ENCODE peak calls at places on chromosomes 2 and 18, in nine cellular contexts. Y is NCI-H1048; M is cardiac muscle cell; L is stimulated activated CD4-positive, alpha-beta T cell treated with anti-CD3 and anti-CD28 coated beads, Interleukin-1b, Interleukin-23, amount 100 ng/mL, for 4 hours; U is cardiac septum; X is COR-L47; T is substantia nigra; W is activated T-cell treated with anti-CD3 and anti-CD28 coated beads, Interleukin-2, amount 50 U/mL, for 72 hours; Z is M059J. P is an unnamed sample.

GRCh38 chr2:32993140-32993539 is 46.4 kb downstream of the LTBP1 start:
- DNase-seq in X (no peak), W (no peak), T (no peak), Z (no peak), U (no peak), M (no peak), L (no peak), Y (no peak), P (no peak)

GRCh38 chr2:158178646-158179045 is 77.0 kb downstream of the UPP2 start:
- DNase-seq in U (no peak), Y (no peak), T (no peak), L (no peak), M (no peak), W (no peak), X (no peak), Z (no peak), P (no peak)

GRCh38 chr2:190802133-190802532 is 78.5 kb upstream of the GLS start:
- DNase-seq in X (no peak), L (no peak), U (no peak), T (no peak), Y (no peak), M (no peak), W (no peak), Z (no peak), P (no peak)

GRCh38 chr2:231632559-231633142 is 40.0 kb downstream of the TEX44 start:
- DNase-seq in U (no peak), W (no peak), T (no peak), Y (no peak), M (peak), Z (peak), L (no peak), X (no peak), P (no peak)

GRCh38 chr18:27887287-27887686 is 289.6 kb downstream of the CDH2 start:
- DNase-seq in L (no peak), Z (peak), U (no peak), W (no peak), M (no peak), T (no peak), X (no peak), Y (no peak), P (peak)

GRCh38 chr2:235803028-235803427 is 309.2 kb downstream of the AGAP1 start:
- DNase-seq in Y (no peak), X (no peak), U (no peak), Z (no peak), M (peak), T (no peak), L (no peak), W (no peak), P (no peak)

GRCh38 chr18:10471574-10471973 is 17.1 kb downstream of the APCDD1 start:
- DNase-seq in X (no peak), M (no peak), Y (no peak), U (no peak), Z (no peak), W (no peak), L (no peak), T (no peak), P (no peak)

GRCh38 chr18:213505-213904 is 54.3 kb downstream of the THOC1 start:
- DNase-seq in U (no peak), W (no peak), M (no peak), T (no peak), Z (no peak), Y (no peak), X (no peak), L (no peak), P (no peak)

GRCh38 chr2:159890945-159891588 is 93.1 kb upstream of the CD302 start:
- DNase-seq in U (no peak), Z (no peak), L (no peak), W (no peak), T (no peak), Y (no peak), M (no peak), X (no peak), P (no peak)

GRCh38 chr2:231378028-231378722 is 17.3 kb upstream of the B3GNT7 start:
- DNase-seq in Y (no peak), Z (peak), U (no peak), W (no peak), M (no peak), X (no peak), T (no peak), L (no peak), P (peak)

GRCh38 chr2:75772908-75773630 is 62.4 kb upstream of the GCFC2 start:
- DNase-seq in W (no peak), Y (no peak), T (no peak), L (no peak), Z (no peak), U (no peak), X (no peak), M (no peak), P (no peak)

GRCh38 chr2:147714582-147714981 is 130.2 kb upstream of the ACVR2A start:
- DNase-seq in Z (no peak), M (no peak), W (no peak), T (no peak), U (no peak), Y (no peak), X (no peak), L (no peak), P (no peak)

GRCh38 chr2:37573406-37573805 is 98.0 kb downstream of the CDC42EP3 start:
- DNase-seq in U (no peak), Z (no peak), X (no peak), W (no peak), L (no peak), M (no peak), Y (no peak), T (no peak), P (peak)

GRCh38 chr2:44616616-44617266 is 255.0 kb downstream of the CAMKMT start:
- DNase-seq in X (no peak), T (no peak), Y (no peak), L (no peak), Z (no peak), M (peak), W (no peak), U (no peak), P (no peak)

GRCh38 chr2:203122317-203122998 is 107.8 kb downstream of the NBEAL1 start:
- DNase-seq in M (peak), T (no peak), X (no peak), L (no peak), W (no peak), U (no peak), Y (no peak), Z (peak), P (peak)

GRCh38 chr2:68769586-68770270 is 35.1 kb downstream of the ARHGAP25 start:
- DNase-seq in T (no peak), Z (peak), Y (no peak), X (no peak), U (no peak), L (no peak), M (no peak), W (no peak), P (no peak)

GRCh38 chr2:24831736-24832421 is 38.7 kb downstream of the CENPO start:
- DNase-seq in U (peak), Y (no peak), W (no peak), T (peak), Z (no peak), M (no peak), X (peak), L (no peak), P (no peak)

GRCh38 chr2:55152475-55153422 is 79.3 kb downstream of the CLHC1 start:
- DNase-seq in X (no peak), W (no peak), U (no peak), M (peak), Z (no peak), L (no peak), T (no peak), Y (no peak), P (no peak)

GRCh38 chr18:23237524-23238151 is 102.4 kb downstream of the CABLES1 start:
- DNase-seq in X (no peak), Y (no peak), L (peak), T (peak), M (peak), W (peak), U (peak), Z (peak), P (no peak)

GRCh38 chr18:58097127-58097906 is 53.3 kb downstream of the NEDD4L start:
- DNase-seq in W (no peak), X (no peak), L (no peak), Z (peak), M (peak), T (no peak), U (no peak), Y (no peak), P (no peak)

GRCh38 chr2:236745420-236746210 is 176.0 kb downstream of the ACKR3 start:
- DNase-seq in W (no peak), U (no peak), Z (peak), L (no peak), Y (no peak), X (no peak), M (peak), T (no peak), P (peak)

GRCh38 chr2:108938069-108938710 is 50.8 kb downstream of the EDAR start:
- DNase-seq in Z (no peak), L (no peak), M (no peak), W (no peak), U (no peak), T (no peak), X (no peak), Y (no peak), P (no peak)

GRCh38 chr2:234881413-234882241 is 70.2 kb upstream of the SH3BP4 start:
- DNase-seq in Z (peak), T (peak), Y (peak), U (peak), W (peak), M (peak), L (peak), X (peak), P (peak)

GRCh38 chr18:75031717-75032317 is 177.1 kb downstream of the PTGR3 start:
- DNase-seq in Y (no peak), X (no peak), T (no peak), W (no peak), U (no peak), M (no peak), Z (no peak), L (no peak), P (no peak)

P was measured in PC-3.